ENCODE peak calls at places on chromosomes 6 and 20, in six cellular contexts. I, L, F, U, X and S are unnamed samples.

GRCh38 chr20:20594171-20594530 is 118.3 kb downstream of the RALGAPA2 start:
- DNase-seq in I (peak; percentile 39), L (no peak), F (no peak), U (no peak), X (no peak), S (no peak)

GRCh38 chr6:3287308-3287707 is 28.6 kb downstream of the PSMG4 start:
- DNase-seq in I (no peak), L (no peak), F (no peak), U (no peak), X (no peak), S (no peak)

GRCh38 chr6:89035252-89036106 is 45.1 kb upstream of the PNRC1 start:
- DNase-seq in I (peak; percentile 73), L (no peak), F (peak; percentile 24), U (no peak), X (no peak), S (no peak)

GRCh38 chr6:14571001-14571400 is 453.4 kb downstream of the CD83 start:
- DNase-seq in I (no peak), L (no peak), F (no peak), U (no peak), X (no peak), S (no peak)

GRCh38 chr6:20210158-20210557 is 2.1 kb downstream of the MBOAT1 start:
- DNase-seq in I (no peak), L (no peak), F (no peak), U (no peak), X (no peak), S (no peak)

GRCh38 chr6:151765444-151765886 is 42.0 kb upstream of the ESR1 start:
- DNase-seq in I (peak; percentile 79), L (peak; percentile 64), F (peak; percentile 65), U (no peak), X (no peak), S (peak; percentile 25)

GRCh38 chr6:168877821-168878282 is 375.8 kb downstream of the THBS2 start:
- DNase-seq in I (no peak), L (no peak), F (no peak), U (no peak), X (no peak), S (no peak)

GRCh38 chr20:44395963-44396340 is 40.5 kb downstream of the HNF4A start:
- DNase-seq in I (no peak), L (no peak), F (no peak), U (no peak), X (no peak), S (no peak)

GRCh38 chr20:21376631-21377030 is 20.7 kb downstream of the NKX2-4 start:
- DNase-seq in I (no peak), L (no peak), F (no peak), U (no peak), X (no peak), S (no peak)

GRCh38 chr6:32113386-32114352 is 4.5 kb upstream of the TNXB start:
- DNase-seq in I (peak; percentile 80), L (no peak), F (peak; percentile 64), U (no peak), X (no peak), S (no peak)

GRCh38 chr20:34946661-34947060 is 8.9 kb downstream of the GSS start:
- DNase-seq in I (peak; percentile 58), L (no peak), F (no peak), U (no peak), X (no peak), S (no peak)

GRCh38 chr6:122798099-122798641 is 9.1 kb downstream of the SMPDL3A start:
- DNase-seq in I (peak; percentile 92), L (peak; percentile 83), F (no peak), U (no peak), X (no peak), S (no peak)

GRCh38 chr6:106609699-106610098 is 19.6 kb downstream of the RTN4IP1 start:
- DNase-seq in I (peak; percentile 52), L (peak; percentile 21), F (no peak), U (no peak), X (no peak), S (no peak)

GRCh38 chr6:117613920-117614535 is 11.7 kb upstream of the GOPC start:
- DNase-seq in I (no peak), L (no peak), F (no peak), U (no peak), X (no peak), S (no peak)

GRCh38 chr6:55175078-55175777 is 913 bp downstream of the HCRTR2 start:
- DNase-seq in I (no peak), L (no peak), F (no peak), U (peak; percentile 45), X (no peak), S (no peak)

GRCh38 chr6:1786455-1787108 is 176.9 kb downstream of the FOXC1 start:
- DNase-seq in I (no peak), L (no peak), F (no peak), U (no peak), X (peak; percentile 60), S (no peak)

GRCh38 chr6:3277851-3278416 is 19.2 kb downstream of the PSMG4 start:
- DNase-seq in I (no peak), L (no peak), F (no peak), U (no peak), X (no peak), S (no peak)

GRCh38 chr6:35215665-35216411 is 2.1 kb downstream of the SCUBE3 start:
- DNase-seq in I (no peak), L (no peak), F (no peak), U (no peak), X (no peak), S (no peak)

GRCh38 chr20:44083220-44083933 is 103.6 kb downstream of the JPH2 start:
- DNase-seq in I (no peak), L (peak; percentile 29), F (no peak), U (no peak), X (no peak), S (no peak)

GRCh38 chr6:74605942-74606341 is 599.9 kb downstream of the COL12A1 start:
- DNase-seq in I (no peak), L (no peak), F (no peak), U (no peak), X (no peak), S (no peak)

GRCh38 chr6:74607468-74607867 is 598.4 kb downstream of the COL12A1 start:
- DNase-seq in I (no peak), L (no peak), F (no peak), U (no peak), X (no peak), S (no peak)

GRCh38 chr6:74604279-74604678 is 601.6 kb downstream of the COL12A1 start:
- DNase-seq in I (no peak), L (no peak), F (no peak), U (no peak), X (no peak), S (no peak)

GRCh38 chr6:74607934-74608333 is 597.9 kb downstream of the COL12A1 start:
- DNase-seq in I (no peak), L (no peak), F (no peak), U (no peak), X (no peak), S (no peak)

GRCh38 chr6:74606488-74607135 is 599.2 kb downstream of the COL12A1 start:
- DNase-seq in I (no peak), L (no peak), F (no peak), U (no peak), X (no peak), S (no peak)
- TF ChIP-seq ZNF274 in I (no peak), L (no peak), F (no peak), U (no peak), X (no peak), S (no peak)

GRCh38 chr20:56004611-56005388 is 519 bp downstream of the CBLN4 start:
- DNase-seq in I (no peak), L (no peak), F (no peak), U (peak; percentile 65), X (no peak), S (no peak)

GRCh38 chr20:56003966-56004365 is 1.4 kb downstream of the CBLN4 start:
- DNase-seq in I (no peak), L (no peak), F (no peak), U (no peak), X (no peak), S (no peak)

GRCh38 chr20:56003111-56003800 is 2.1 kb downstream of the CBLN4 start:
- DNase-seq in I (no peak), L (no peak), F (no peak), U (peak; percentile 62), X (no peak), S (peak; percentile 30)

GRCh38 chr20:56001890-56002289 is 3.4 kb downstream of the CBLN4 start:
- DNase-seq in I (no peak), L (no peak), F (no peak), U (no peak), X (no peak), S (no peak)

GRCh38 chr20:56001106-56001785 is 4.1 kb downstream of the CBLN4 start:
- DNase-seq in I (peak; percentile 12), L (no peak), F (no peak), U (no peak), X (no peak), S (no peak)
- H3K9me3 ChIP-seq in I (peaks cover 88% of the 10 kb centered on the region), L (peaks cover 17% of the 10 kb centered on the region), F (no peaks in the 10 kb centered on the region), U (peaks cover 48% of the 10 kb centered on the region), X (no peaks in the 10 kb centered on the region), S (no peaks in the 10 kb centered on the region)

DNA sequence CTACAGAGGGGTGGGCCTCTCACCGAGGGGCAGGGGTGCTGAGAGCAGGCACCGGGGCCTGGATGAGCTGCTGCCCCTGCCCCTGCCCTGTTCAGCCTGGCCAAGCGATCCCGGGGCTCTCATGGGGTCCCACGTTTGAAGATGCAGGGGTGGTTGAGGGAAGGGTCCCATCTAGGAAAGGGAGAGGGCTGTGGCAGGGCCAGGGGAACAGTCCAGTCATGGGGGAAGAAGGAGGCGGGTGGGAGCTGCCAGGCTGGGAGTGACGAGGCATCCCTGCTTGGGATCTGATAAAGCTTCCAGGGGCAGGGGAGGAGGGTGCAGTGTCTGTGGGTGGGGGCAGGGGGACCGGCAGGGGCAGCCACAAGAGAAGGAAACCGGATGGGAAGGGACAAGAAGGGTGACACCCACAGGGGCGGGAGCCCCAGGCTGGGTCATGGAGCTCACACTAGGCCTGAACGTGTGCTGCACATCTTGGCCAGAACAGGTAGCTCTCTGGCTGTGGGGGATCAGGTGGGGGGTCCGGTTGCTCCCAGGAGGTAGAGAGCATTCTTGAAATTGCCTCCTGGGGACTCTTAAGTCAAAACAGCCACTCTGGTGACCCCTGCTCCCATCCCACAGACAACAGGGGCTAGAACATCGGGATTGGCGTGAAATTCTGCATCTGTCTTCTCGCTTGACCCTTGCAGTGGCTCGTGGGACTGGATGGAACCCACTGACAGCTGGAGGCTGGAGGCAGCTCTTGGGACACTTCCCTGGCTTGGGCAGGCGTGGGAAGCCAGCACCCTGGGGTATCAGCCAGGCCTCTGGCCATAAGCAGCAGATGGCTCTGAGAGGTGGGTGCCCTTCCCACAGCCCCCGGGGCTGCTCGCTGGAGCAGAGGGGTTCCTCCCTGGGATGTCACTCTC is 58.0 kb upstream of the GATA5 start:
- DNase-seq in I (no peak), L (no peak), F (peak; percentile 98), U (no peak), X (no peak), S (no peak)
- TF ChIP-seq YY1 in I (no peak), L (no peak), F (no peak), U (no peak), X (no peak), S (no peak)

GRCh38 chr20:49712118-49712517 is 1.6 kb downstream of the B4GALT5 start:
- DNase-seq in I (no peak), L (no peak), F (no peak), U (no peak), X (no peak), S (no peak)

GRCh38 chr20:49712918-49713778 is 530 bp downstream of the B4GALT5 start:
- DNase-seq in I (no peak), L (no peak), F (peak; percentile 65), U (peak; percentile 80), X (no peak), S (no peak)

GRCh38 chr20:49713779-49714712 is at the start of gene B4GALT5:
- DNase-seq in I (peak; percentile 66), L (peak; percentile 80), F (peak; percentile 92), U (peak; percentile 88), X (no peak), S (peak; percentile 92)

GRCh38 chr20:49715466-49715865 is 1.8 kb upstream of the B4GALT5 start:
- DNase-seq in I (no peak), L (no peak), F (no peak), U (no peak), X (no peak), S (no peak)

GRCh38 chr20:49717693-49718092 is 4.0 kb upstream of the B4GALT5 start:
- DNase-seq in I (peak; percentile 55), L (peak; percentile 90), F (no peak), U (no peak), X (no peak), S (no peak)
- TF ChIP-seq ZNF274 in I (no peak), L (no peak), F (no peak), U (no peak), X (no peak), S (no peak)